ENCODE peak calls at places on chromosomes 2 and 18, in five cellular contexts. A, I, R, E and W are unnamed samples.

GRCh38 chr18:8301427-8302172 is 307.6 kb upstream of the RAB12 start:
- DNase-seq in I (no peak), A (no peak), R (no peak), E (no peak), W (peak; percentile 94)

GRCh38 chr2:28452534-28453081 is 43.3 kb upstream of the PLB1 start:
- DNase-seq in I (peak; percentile 67), R (peak; percentile 64), E (peak; percentile 77), A (peak; percentile 85), W (peak; percentile 73)

GRCh38 chr2:28691774-28692281 is 59.8 kb upstream of the PPP1CB start:
- DNase-seq in A (peak; percentile 45), I (peak; percentile 35), E (no peak), R (no peak), W (peak; percentile 11)

GRCh38 chr2:219736196-219736595 is 108.8 kb downstream of the SLC4A3 start:
- DNase-seq in I (peak; percentile 20), A (peak; percentile 47), R (peak; percentile 14), E (no peak), W (peak; percentile 18)

GRCh38 chr2:152924722-152925121 is 206.3 kb downstream of the ARL6IP6 start:
- DNase-seq in R (no peak), E (no peak), A (no peak), I (no peak), W (peak; percentile 17)

GRCh38 chr18:53261241-53261640 is 921.2 kb downstream of the DCC start:
- DNase-seq in E (no peak), A (no peak), R (no peak), I (no peak), W (no peak)

GRCh38 chr18:73669299-73669698 is 478.3 kb downstream of the FBXO15 start:
- DNase-seq in E (no peak), I (no peak), A (no peak), R (no peak), W (no peak)

GRCh38 chr18:59514193-59514592 is 155.1 kb upstream of the LMAN1 start:
- DNase-seq in E (no peak), R (no peak), I (no peak), A (peak; percentile 41), W (peak; percentile 25)

GRCh38 chr2:129117427-129117826 is 798.8 kb upstream of the HS6ST1 start:
- DNase-seq in R (no peak), E (no peak), I (no peak), A (no peak), W (no peak)

GRCh38 chr2:74497777-74498499 is 1.5 kb downstream of the LBX2 start:
- DNase-seq in A (no peak), E (no peak), I (no peak), R (no peak), W (peak; percentile 30)

GRCh38 chr2:201680743-201681142 is 17.7 kb downstream of the MPP4 start:
- DNase-seq in A (peak; percentile 57), I (peak; percentile 69), E (no peak), R (peak; percentile 25), W (no peak)

GRCh38 chr18:56389190-56389589 is 249.2 kb downstream of the TXNL1 start:
- DNase-seq in A (no peak), R (no peak), I (no peak), E (no peak), W (no peak)

GRCh38 chr2:237293966-237294365 is 120.0 kb downstream of the COL6A3 start:
- DNase-seq in R (no peak), A (no peak), E (no peak), I (no peak), W (no peak)

GRCh38 chr2:176156959-176157498 is at the start of gene HOXD3:
- DNase-seq in E (no peak), I (no peak), R (no peak), A (no peak), W (no peak)

GRCh38 chr18:46053368-46054095 is 18.5 kb downstream of the PSTPIP2 start:
- DNase-seq in R (no peak), E (no peak), I (no peak), A (no peak), W (no peak)

GRCh38 chr2:221750317-221750716 is 178.2 kb upstream of the EPHA4 start:
- DNase-seq in E (no peak), I (no peak), A (no peak), R (no peak), W (no peak)

GRCh38 chr2:113103958-113104627 is 23.3 kb upstream of the IL1RN start:
- DNase-seq in A (no peak), R (no peak), I (no peak), E (no peak), W (no peak)

GRCh38 chr18:76493213-76494107 is 1.6 kb downstream of the ZNF516 start:
- DNase-seq in E (no peak), R (no peak), I (no peak), A (peak; percentile 26), W (no peak)

GRCh38 chr2:128377071-128377910 is 58.6 kb upstream of the HS6ST1 start:
- DNase-seq in A (no peak), E (no peak), R (no peak), I (no peak), W (no peak)

GRCh38 chr2:73917296-73917695 is 9.4 kb upstream of the DGUOK start:
- DNase-seq in R (no peak), I (no peak), E (no peak), A (no peak), W (no peak)